ENCODE peak calls at places on chromosome 7, in seven cellular contexts. P, B, S, A, K, D and Z are unnamed samples.

GRCh38 chr7:78326189-78326588 is 527.6 kb downstream of the PHTF2 start:
- DNase-seq in P (no peak), B (peak; percentile 5), S (no peak), A (no peak), K (no peak), D (no peak), Z (peak; percentile 75)

GRCh38 chr7:15554744-15555143 is 7.1 kb downstream of the AGMO start:
- DNase-seq in P (no peak), B (no peak), S (no peak), A (no peak), K (no peak), D (no peak), Z (no peak)

GRCh38 chr7:76285604-76286374 is 16.7 kb upstream of the HSPB1 start:
- DNase-seq in P (no peak), B (no peak), S (no peak), A (no peak), K (no peak), D (no peak), Z (no peak)

GRCh38 chr7:83824214-83824613 is 175.3 kb upstream of the SEMA3E start:
- DNase-seq in P (peak; percentile 37), B (no peak), S (no peak), A (no peak), K (no peak), D (no peak), Z (no peak)

GRCh38 chr7:117282239-117282812 is 40.5 kb downstream of the WNT2 start:
- DNase-seq in P (no peak), B (no peak), S (no peak), A (no peak), K (no peak), D (no peak), Z (no peak)

GRCh38 chr7:132783824-132784223 is 207.6 kb upstream of the PLXNA4 start:
- DNase-seq in P (peak; percentile 85), B (peak; percentile 89), S (no peak), A (peak; percentile 82), K (no peak), D (peak; percentile 57), Z (peak; percentile 79)

GRCh38 chr7:130598056-130598455 is 70.5 kb downstream of the COPG2 start:
- DNase-seq in P (no peak), B (no peak), S (no peak), A (no peak), K (no peak), D (no peak), Z (no peak)

GRCh38 chr7:18292584-18292983 is 203.0 kb upstream of the HDAC9 start:
- DNase-seq in P (no peak), B (no peak), S (no peak), A (no peak), K (no peak), D (no peak), Z (no peak)

GRCh38 chr7:85292908-85293576 is 106.2 kb upstream of the SEMA3D start:
- DNase-seq in P (no peak), B (no peak), S (no peak), A (no peak), K (no peak), D (no peak), Z (no peak)

GRCh38 chr7:33632840-33633239 is 272.5 kb upstream of the BMPER start:
- DNase-seq in P (no peak), B (no peak), S (no peak), A (no peak), K (no peak), D (no peak), Z (no peak)

GRCh38 chr7:48280100-48280499 is 108.8 kb downstream of the ABCA13 start:
- DNase-seq in P (peak; percentile 87), B (peak; percentile 88), S (no peak), A (no peak), K (no peak), D (peak; percentile 61), Z (peak; percentile 83)

GRCh38 chr7:70752794-70753241 is 379.1 kb upstream of the GALNT17 start:
- DNase-seq in P (peak; percentile 24), B (peak; percentile 18), S (no peak), A (no peak), K (no peak), D (peak; percentile 53), Z (peak; percentile 85)

DNA sequence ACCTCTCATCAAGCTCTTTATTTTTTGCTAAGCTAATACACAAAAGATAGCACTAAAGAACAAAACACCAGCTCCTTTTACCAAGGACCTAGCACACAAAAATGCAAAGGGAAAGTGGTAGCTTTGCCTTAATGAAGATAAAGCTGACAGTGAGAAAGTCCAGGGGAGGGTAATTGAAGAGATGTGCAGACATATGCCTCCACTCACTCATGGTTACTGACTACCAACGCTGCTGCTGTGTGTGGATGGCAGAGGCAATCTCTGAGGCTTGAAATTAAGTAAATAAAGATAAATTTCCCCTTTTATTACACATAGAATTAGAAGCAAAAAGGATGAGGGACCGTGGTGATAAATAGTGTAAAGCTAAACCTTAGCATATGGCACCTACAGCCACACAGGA is 87.0 kb downstream of the HGF start:
- DNase-seq in P (no peak), B (no peak), S (peak; percentile 57), A (no peak), K (no peak), D (peak; percentile 76), Z (no peak)
- H3K4me3 ChIP-seq in P (no peak overlapping the region), B (no peak overlapping the region), S (no peak overlapping the region), A (no peak overlapping the region), K (no peak overlapping the region), D (no peak overlapping the region), Z (no peak overlapping the region)

GRCh38 chr7:151018421-151019129 is 5.7 kb downstream of the ATG9B start:
- DNase-seq in P (no peak), B (no peak), S (no peak), A (no peak), K (no peak), D (no peak), Z (no peak)
- TF ChIP-seq CTCF in P (no peak), B (no peak), S (no peak), A (no peak), K (no peak), D (no peak), Z (no peak)

DNA sequence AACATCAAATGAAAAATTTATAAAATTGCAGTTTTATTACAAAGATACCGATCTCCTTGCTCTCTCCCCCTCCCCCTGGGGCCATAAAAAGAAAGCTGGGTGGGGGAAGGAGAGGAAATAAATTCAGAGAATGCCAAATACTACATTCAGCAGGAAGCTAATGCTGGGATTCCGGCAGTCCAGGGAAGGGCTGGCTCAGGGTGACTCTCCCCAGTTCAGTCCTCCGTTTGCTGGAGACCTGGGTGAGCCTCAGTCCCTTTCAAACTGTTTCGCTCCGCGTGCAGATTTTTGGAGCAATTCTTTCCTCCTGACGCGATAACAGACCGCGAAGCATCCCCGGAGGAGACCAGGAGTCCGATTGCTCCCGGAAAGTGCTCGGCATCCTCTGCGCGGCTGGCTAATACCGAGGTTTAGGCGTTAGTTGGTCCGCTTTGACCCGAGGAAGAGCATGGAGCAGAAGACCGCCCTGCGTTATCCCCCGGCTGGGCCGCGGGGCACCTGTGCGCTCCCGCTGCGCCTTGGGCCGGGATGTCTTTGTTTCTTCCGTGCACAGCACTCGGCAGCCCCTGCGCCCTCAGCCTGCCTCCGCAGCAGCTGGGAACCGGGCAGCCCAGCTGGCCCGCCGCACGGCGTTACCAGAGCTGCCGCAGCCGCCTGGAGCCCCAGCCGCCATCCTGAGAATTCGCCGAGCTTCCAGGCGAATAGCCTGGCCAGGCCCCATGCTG is 3.9 kb upstream of the HOXA2 start:
- DNase-seq in P (peak; percentile 68), B (no peak), S (no peak), A (no peak), K (no peak), D (no peak), Z (no peak)
- H3K4me3 ChIP-seq in P (peak overlapping the region; percentile 48), B (peak overlapping the region; percentile 38), S (no peak overlapping the region), A (no peak overlapping the region), K (no peak overlapping the region), D (no peak overlapping the region), Z (no peak overlapping the region)

GRCh38 chr7:8827329-8827728 is 393.9 kb downstream of the NXPH1 start:
- DNase-seq in P (no peak), B (no peak), S (no peak), A (no peak), K (no peak), D (no peak), Z (no peak)

GRCh38 chr7:8829100-8829499 is 395.7 kb downstream of the NXPH1 start:
- DNase-seq in P (no peak), B (no peak), S (no peak), A (no peak), K (no peak), D (no peak), Z (no peak)

GRCh38 chr7:8817448-8818036 is 384.1 kb downstream of the NXPH1 start:
- DNase-seq in P (no peak), B (no peak), S (peak; percentile 75), A (no peak), K (no peak), D (no peak), Z (no peak)

GRCh38 chr7:8822595-8822994 is 389.2 kb downstream of the NXPH1 start:
- DNase-seq in P (no peak), B (no peak), S (no peak), A (no peak), K (no peak), D (no peak), Z (no peak)

DNA sequence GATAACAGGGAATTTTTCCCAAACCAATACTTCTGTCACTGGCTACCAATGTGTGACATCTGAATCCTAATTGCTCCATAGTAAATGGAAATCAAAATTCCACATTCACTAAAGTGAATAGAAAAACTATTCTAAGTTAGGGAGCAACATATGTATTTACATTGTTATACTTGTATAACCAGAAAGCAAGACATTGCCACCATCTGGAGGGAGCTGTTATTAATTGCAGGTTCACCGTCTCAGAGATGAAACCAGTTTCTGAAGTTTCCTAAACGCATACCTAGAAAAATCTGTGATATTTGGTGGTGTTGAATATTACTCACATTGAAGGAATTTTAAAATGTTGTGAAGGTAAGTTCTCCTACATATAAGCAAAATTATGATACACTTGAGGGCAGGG is 390.1 kb downstream of the NXPH1 start:
- DNase-seq in P (no peak), B (no peak), S (peak; percentile 18), A (peak; percentile 5), K (no peak), D (no peak), Z (no peak)
- TF ChIP-seq CTCF in P (no peak), B (no peak), S (peak; percentile 47), A (no peak), K (no peak), D (no peak), Z (no peak)

GRCh38 chr7:134428942-134429341 is 30.0 kb downstream of the AKR1B1 start:
- DNase-seq in P (no peak), B (no peak), S (no peak), A (no peak), K (no peak), D (no peak), Z (no peak)
- H3K4me3 ChIP-seq in P (no peak overlapping the region), B (no peak overlapping the region), S (no peak overlapping the region), A (no peak overlapping the region), K (no peak overlapping the region), D (no peak overlapping the region), Z (no peak overlapping the region)